ENCODE peak calls at places on chromosomes 16 and 17, in four cellular contexts. X is M059J; N is activated naive CD4-positive, alpha-beta T cell; H is NCI-H345. D is an unnamed sample.

GRCh38 chr17:68458260-68459029 is 1.1 kb upstream of the WIPI1 start:
- DNase-seq in X (no peak), N (no peak), H (no peak), D (no peak)

GRCh38 chr16:58196898-58197313 is 1.0 kb downstream of the CSNK2A2 start:
- DNase-seq in X (no peak), N (no peak), H (no peak), D (no peak)

GRCh38 chr16:83215417-83216001 is 588.7 kb downstream of the CDH13 start:
- DNase-seq in X (no peak), N (no peak), H (no peak), D (no peak)

GRCh38 chr17:47884905-47885735 is 10.9 kb upstream of the SP2 start:
- DNase-seq in X (no peak), N (no peak), H (no peak), D (no peak)

GRCh38 chr16:74623214-74623842 is 16.4 kb upstream of the GLG1 start:
- DNase-seq in X (peak), N (no peak), H (no peak), D (no peak)

GRCh38 chr16:50967827-50968612 is 183.1 kb downstream of the SALL1 start:
- DNase-seq in X (no peak), N (no peak), H (no peak), D (no peak)

GRCh38 chr16:48426244-48427135 is 41.3 kb upstream of the SIAH1 start:
- DNase-seq in X (peak), N (no peak), H (no peak), D (no peak)

GRCh38 chr17:37430051-37430591 is 23.4 kb downstream of the TADA2A start:
- DNase-seq in X (peak), N (no peak), H (no peak), D (no peak)

GRCh38 chr16:69927056-69927757 is 23.9 kb upstream of the CLEC18A start:
- DNase-seq in X (no peak), N (no peak), H (no peak), D (peak)

GRCh38 chr17:46841561-46842379 is 9.6 kb upstream of the WNT9B start:
- DNase-seq in X (no peak), N (no peak), H (peak), D (no peak)

GRCh38 chr17:71063559-71063958 is 894.2 kb downstream of the KCNJ2 start:
- DNase-seq in X (no peak), N (no peak), H (no peak), D (no peak)

GRCh38 chr17:6374761-6375312 is 60.1 kb downstream of the AIPL1 start:
- DNase-seq in X (peak), N (peak), H (no peak), D (no peak)

D was measured in chondrocyte.